ENCODE peak calls at places on chromosomes 2 and 18, in ten cellular contexts. Q is pancreas; A is omental fat pad; B is upper lobe of left lung; T is left cardiac atrium; R is upper lobe of right lung; V is activated CD8-positive, alpha-beta memory T cell treated with anti-CD3 and anti-CD28 coated beads, Interleukin-2, amount 10 ng/mL, durations not matched to agents 7 days and 5 days; K is stimulated activated effector memory CD8-positive, alpha-beta T cell treated with anti-CD3 and anti-CD28 coated beads, Interleukin-12 subunit alpha, Interleukin-12 subunit beta, amount 100 ng/mL, for 72 hours; Y is stimulated activated naive CD8-positive, alpha-beta T cell treated with anti-CD3 and anti-CD28 coated beads, Interleukin-15, amount 100 ng/mL, for 72 hours; P is left ventricle myocardium superior. I is an unnamed sample.

GRCh38 chr2:38602136-38602731 is 494 bp downstream of the HNRNPLL start:
- ATAC-seq in Q (peak; percentile 31), A (no peak), B (no peak), T (peak; percentile 8), R (peak; percentile 53), V (peak; percentile 16), K (peak; percentile 22), Y (peak; percentile 24), P (peak; percentile 7), I (peak; percentile 34)

GRCh38 chr2:108271691-108272253 is 16.9 kb upstream of the SULT1C2 start:
- ATAC-seq in Q (peak; percentile 18), A (no peak), B (no peak), T (no peak), R (no peak), V (no peak), K (no peak), Y (no peak), P (peak; percentile 18), I (no peak)

GRCh38 chr2:54212456-54212855 is 43.6 kb downstream of the TSPYL6 start:
- ATAC-seq in Q (peak; percentile 70), A (peak; percentile 80), B (no peak), T (peak; percentile 90), R (peak; percentile 58), V (no peak), K (no peak), Y (no peak), P (peak; percentile 76), I (no peak)

GRCh38 chr2:190835303-190835930 is 45.2 kb upstream of the GLS start:
- ATAC-seq in Q (peak; percentile 74), A (peak; percentile 93), B (no peak), T (peak; percentile 98), R (peak; percentile 74), V (no peak), K (no peak), Y (no peak), P (peak; percentile 92), I (no peak)

GRCh38 chr2:16487686-16488085 is 177.9 kb downstream of the CYRIA start:
- ATAC-seq in Q (peak; percentile 72), A (no peak), B (no peak), T (peak; percentile 64), R (peak; percentile 83), V (no peak), K (no peak), Y (no peak), P (peak; percentile 49), I (no peak)

GRCh38 chr2:58484201-58484600 is 243.1 kb upstream of the FANCL start:
- ATAC-seq in Q (no peak), A (no peak), B (no peak), T (no peak), R (no peak), V (no peak), K (no peak), Y (no peak), P (no peak), I (no peak)

GRCh38 chr18:59909289-59910036 is 9.7 kb downstream of the PMAIP1 start:
- ATAC-seq in Q (peak; percentile 40), A (no peak), B (no peak), T (no peak), R (no peak), V (no peak), K (no peak), Y (no peak), P (no peak), I (no peak)

GRCh38 chr2:27796991-27797752 is 25.7 kb downstream of the MRPL33 start:
- ATAC-seq in Q (no peak), A (no peak), B (no peak), T (no peak), R (peak; percentile 9), V (no peak), K (no peak), Y (no peak), P (peak; percentile 78), I (no peak)

GRCh38 chr2:17658251-17658843 is 95.3 kb downstream of the SMC6 start:
- ATAC-seq in Q (no peak), A (no peak), B (no peak), T (no peak), R (no peak), V (peak; percentile 53), K (peak; percentile 90), Y (peak; percentile 93), P (no peak), I (no peak)

GRCh38 chr2:68516051-68516771 is 48.8 kb downstream of the APLF start:
- ATAC-seq in Q (no peak), A (no peak), B (no peak), T (no peak), R (no peak), V (peak; percentile 64), K (no peak), Y (peak; percentile 58), P (no peak), I (no peak)

GRCh38 chr2:119004602-119005001 is 62.6 kb downstream of the MARCO start:
- ATAC-seq in Q (no peak), A (no peak), B (no peak), T (peak; percentile 40), R (peak; percentile 62), V (no peak), K (no peak), Y (no peak), P (no peak), I (no peak)

GRCh38 chr2:67457699-67458098 is 60.6 kb downstream of the ETAA1 start:
- ATAC-seq in Q (no peak), A (no peak), B (no peak), T (no peak), R (no peak), V (no peak), K (no peak), Y (no peak), P (no peak), I (no peak)

I was measured in stimulated activated memory B cell treated with anti-CD40 and anti-IgM and Interleukin-4, amounts not matched to agents 10 μg/mL and 1 μg/mL and 100 μg/mL, for 72 hours.